ENCODE peak calls at places on chromosomes 11 and 22, in four cellular contexts. One of them, this sample, is unnamed.
A peak's percentile ranks its signal among the peaks of the same experiment; 100 is the strongest.

GRCh38 chr22:46064236-46064965 is 85.9 kb upstream of the PPARA start:
- DNase-seq in progenitor cell of endocrine pancreas: no peak
- DNase-seq in GM12864: no peak
- DNase-seq in germinal center: no peak
- DNase-seq in this sample: no peak

GRCh38 chr11:65311197-65311631 is 3.5 kb upstream of the CDC42EP2 start:
- DNase-seq in progenitor cell of endocrine pancreas: no peak
- DNase-seq in GM12864: no peak
- DNase-seq in germinal center: no peak
- DNase-seq in this sample: no peak

GRCh38 chr11:67056640-67057409 is at the start of gene RHOD:
- DNase-seq in progenitor cell of endocrine pancreas: peak; percentile 60
- DNase-seq in germinal center: peak; percentile 62
- DNase-seq in GM12864: no peak
- DNase-seq in this sample: no peak

GRCh38 chr11:8722156-8722555 is 39.6 kb downstream of the RPL27A start:
- DNase-seq in germinal center: no peak
- DNase-seq in GM12864: no peak
- DNase-seq in progenitor cell of endocrine pancreas: no peak
- DNase-seq in this sample: no peak

GRCh38 chr22:38296372-38296771 is 20.9 kb downstream of the CSNK1E start:
- DNase-seq in GM12864: no peak
- DNase-seq in progenitor cell of endocrine pancreas: no peak
- DNase-seq in germinal center: no peak
- DNase-seq in this sample: no peak

GRCh38 chr22:17884951-17885350 is 110.7 kb upstream of the BID start:
- DNase-seq in germinal center: no peak
- DNase-seq in progenitor cell of endocrine pancreas: no peak
- DNase-seq in GM12864: no peak
- DNase-seq in this sample: no peak

GRCh38 chr22:31122532-31123291 is at the start of gene INPP5J:
- DNase-seq in GM12864: no peak
- DNase-seq in germinal center: no peak
- DNase-seq in progenitor cell of endocrine pancreas: peak; percentile 42
- DNase-seq in this sample: no peak

GRCh38 chr22:44669725-44670027 is 32.3 kb upstream of the PRR5 start:
- DNase-seq in progenitor cell of endocrine pancreas: no peak
- DNase-seq in germinal center: no peak
- DNase-seq in GM12864: no peak
- DNase-seq in this sample: no peak

GRCh38 chr22:48948575-48949170 is 879.0 kb downstream of the BRD1 start:
- DNase-seq in germinal center: no peak
- DNase-seq in GM12864: no peak
- DNase-seq in progenitor cell of endocrine pancreas: no peak
- DNase-seq in this sample: no peak

GRCh38 chr22:40560551-40560950 is 76.0 kb downstream of the MRTFA start:
- DNase-seq in progenitor cell of endocrine pancreas: no peak
- DNase-seq in GM12864: no peak
- DNase-seq in germinal center: no peak
- DNase-seq in this sample: no peak

GRCh38 chr11:26333906-26334305 is 2.0 kb downstream of the ANO3 start:
- DNase-seq in germinal center: no peak
- DNase-seq in progenitor cell of endocrine pancreas: no peak
- DNase-seq in GM12864: no peak
- DNase-seq in this sample: no peak

GRCh38 chr11:18239655-18240054 is 3.1 kb upstream of the SAA4 start:
- DNase-seq in GM12864: no peak
- DNase-seq in progenitor cell of endocrine pancreas: no peak
- DNase-seq in germinal center: no peak
- DNase-seq in this sample: no peak

GRCh38 chr22:29994941-29995340 is 85.3 kb upstream of the HORMAD2 start:
- DNase-seq in germinal center: no peak
- DNase-seq in progenitor cell of endocrine pancreas: no peak
- DNase-seq in GM12864: no peak
- DNase-seq in this sample: no peak

GRCh38 chr11:2414616-2415015 is 14.1 kb downstream of the TSSC4 start:
- DNase-seq in progenitor cell of endocrine pancreas: no peak
- DNase-seq in germinal center: no peak
- DNase-seq in GM12864: no peak
- DNase-seq in this sample: no peak

GRCh38 chr22:27603823-27604190 is 197.7 kb downstream of the MN1 start:
- DNase-seq in germinal center: no peak
- DNase-seq in GM12864: no peak
- DNase-seq in progenitor cell of endocrine pancreas: no peak
- DNase-seq in this sample: no peak

GRCh38 chr11:90134420-90135003 is at the start of gene NAALAD2:
- DNase-seq in progenitor cell of endocrine pancreas: peak; percentile 37
- DNase-seq in germinal center: no peak
- DNase-seq in GM12864: no peak
- DNase-seq in this sample: no peak

GRCh38 chr11:19727246-19727645 is 14.6 kb downstream of the NAV2 start:
- DNase-seq in progenitor cell of endocrine pancreas: no peak
- DNase-seq in GM12864: no peak
- DNase-seq in germinal center: no peak
- DNase-seq in this sample: no peak

GRCh38 chr22:44372611-44373010 is 59.9 kb upstream of the SHISAL1 start:
- DNase-seq in progenitor cell of endocrine pancreas: no peak
- DNase-seq in germinal center: no peak
- DNase-seq in GM12864: no peak
- DNase-seq in this sample: no peak

GRCh38 chr22:43168416-43169309 is 17.3 kb downstream of the TSPO start:
- DNase-seq in progenitor cell of endocrine pancreas: no peak
- DNase-seq in germinal center: no peak
- DNase-seq in GM12864: no peak
- DNase-seq in this sample: no peak

GRCh38 chr11:68440254-68440653 is 20.3 kb upstream of the PPP6R3 start:
- DNase-seq in progenitor cell of endocrine pancreas: no peak
- DNase-seq in GM12864: no peak
- DNase-seq in germinal center: no peak
- DNase-seq in this sample: no peak

GRCh38 chr11:848988-849824 is 6.6 kb downstream of the TSPAN4 start:
- DNase-seq in GM12864: no peak
- DNase-seq in progenitor cell of endocrine pancreas: peak; percentile 60
- DNase-seq in germinal center: peak; percentile 54
- DNase-seq in this sample: no peak

GRCh38 chr11:125140251-125140650 is 24.3 kb upstream of the PKNOX2 start:
- DNase-seq in germinal center: no peak
- DNase-seq in progenitor cell of endocrine pancreas: no peak
- DNase-seq in GM12864: no peak
- DNase-seq in this sample: no peak

GRCh38 chr11:7635137-7635536 is 38.2 kb downstream of the CYB5R2 start:
- DNase-seq in germinal center: no peak
- DNase-seq in GM12864: no peak
- DNase-seq in progenitor cell of endocrine pancreas: no peak
- DNase-seq in this sample: no peak

GRCh38 chr11:37449146-37449545 is 851.1 kb upstream of the RAG2 start:
- DNase-seq in progenitor cell of endocrine pancreas: no peak
- DNase-seq in germinal center: no peak
- DNase-seq in GM12864: no peak
- DNase-seq in this sample: no peak

GRCh38 chr11:101363706-101364275 is 220.0 kb downstream of the TRPC6 start:
- DNase-seq in germinal center: no peak
- DNase-seq in GM12864: no peak
- DNase-seq in progenitor cell of endocrine pancreas: no peak
- DNase-seq in this sample: no peak

GRCh38 chr22:44570476-44571445 is 72.7 kb upstream of the RTL6 start:
- DNase-seq in germinal center: no peak
- DNase-seq in progenitor cell of endocrine pancreas: no peak
- DNase-seq in GM12864: no peak
- DNase-seq in this sample: no peak

GRCh38 chr22:50017701-50018224 is 5.2 kb upstream of the IL17REL start:
- DNase-seq in GM12864: no peak
- DNase-seq in germinal center: no peak
- DNase-seq in progenitor cell of endocrine pancreas: no peak
- DNase-seq in this sample: no peak

GRCh38 chr11:13885083-13885482 is 77.4 kb upstream of the SPON1 start:
- DNase-seq in GM12864: no peak
- DNase-seq in progenitor cell of endocrine pancreas: no peak
- DNase-seq in germinal center: no peak
- DNase-seq in this sample: no peak

GRCh38 chr22:39502789-39503464 is 837 bp downstream of the MIEF1 start:
- DNase-seq in GM12864: no peak
- DNase-seq in germinal center: no peak
- DNase-seq in progenitor cell of endocrine pancreas: no peak
- DNase-seq in this sample: no peak